ENCODE peak calls at places on chromosomes 12 and 14, in nine cellular contexts. One of them, this sample, is unnamed.

GRCh38 chr14:99754141-99755067 is 38.8 kb upstream of the EML1 start:
- DNase-seq in WTC11: no peak
- DNase-seq in Peyer's patch: no peak
- DNase-seq in progenitor cell of endocrine pancreas: no peak
- DNase-seq in lower lobe of right lung: peak
- DNase-seq in OCI-LY7: no peak
- DNase-seq in kidney: peak
- DNase-seq in tibial artery: peak
- DNase-seq in fibroblast of the aortic adventitia: peak
- DNase-seq in this sample: no peak

GRCh38 chr12:31651893-31652521 is 7.5 kb upstream of the ETFBKMT start:
- DNase-seq in WTC11: no peak
- DNase-seq in Peyer's patch: no peak
- DNase-seq in progenitor cell of endocrine pancreas: no peak
- DNase-seq in lower lobe of right lung: no peak
- DNase-seq in OCI-LY7: no peak
- DNase-seq in kidney: no peak
- DNase-seq in tibial artery: no peak
- DNase-seq in fibroblast of the aortic adventitia: peak
- DNase-seq in this sample: no peak

GRCh38 chr14:72217164-72217563 is 284.9 kb downstream of the RGS6 start:
- DNase-seq in WTC11: no peak
- DNase-seq in Peyer's patch: no peak
- DNase-seq in progenitor cell of endocrine pancreas: no peak
- DNase-seq in lower lobe of right lung: no peak
- DNase-seq in OCI-LY7: no peak
- DNase-seq in kidney: no peak
- DNase-seq in tibial artery: no peak
- DNase-seq in fibroblast of the aortic adventitia: no peak
- DNase-seq in this sample: no peak

GRCh38 chr12:62767506-62767905 is 167.4 kb downstream of the PPM1H start:
- DNase-seq in WTC11: no peak
- DNase-seq in Peyer's patch: no peak
- DNase-seq in progenitor cell of endocrine pancreas: no peak
- DNase-seq in lower lobe of right lung: no peak
- DNase-seq in OCI-LY7: no peak
- DNase-seq in kidney: no peak
- DNase-seq in tibial artery: no peak
- DNase-seq in fibroblast of the aortic adventitia: peak
- DNase-seq in this sample: no peak

GRCh38 chr12:52947738-52948423 is 1.0 kb upstream of the KRT18 start:
- DNase-seq in WTC11: peak
- DNase-seq in Peyer's patch: no peak
- DNase-seq in progenitor cell of endocrine pancreas: no peak
- DNase-seq in lower lobe of right lung: no peak
- DNase-seq in OCI-LY7: no peak
- DNase-seq in kidney: no peak
- DNase-seq in tibial artery: no peak
- DNase-seq in fibroblast of the aortic adventitia: no peak
- DNase-seq in this sample: no peak

GRCh38 chr12:60191271-60191670 is 595.4 kb downstream of the SLC16A7 start:
- DNase-seq in WTC11: no peak
- DNase-seq in Peyer's patch: no peak
- DNase-seq in progenitor cell of endocrine pancreas: no peak
- DNase-seq in lower lobe of right lung: no peak
- DNase-seq in OCI-LY7: no peak
- DNase-seq in kidney: no peak
- DNase-seq in tibial artery: no peak
- DNase-seq in fibroblast of the aortic adventitia: no peak
- DNase-seq in this sample: no peak

GRCh38 chr14:31877333-31877798 is 199.7 kb upstream of the ARHGAP5 start:
- DNase-seq in WTC11: no peak
- DNase-seq in Peyer's patch: no peak
- DNase-seq in progenitor cell of endocrine pancreas: no peak
- DNase-seq in lower lobe of right lung: no peak
- DNase-seq in OCI-LY7: no peak
- DNase-seq in kidney: no peak
- DNase-seq in tibial artery: no peak
- DNase-seq in fibroblast of the aortic adventitia: peak
- DNase-seq in this sample: no peak

GRCh38 chr14:58944226-58944769 is 244.2 kb upstream of the DAAM1 start:
- DNase-seq in WTC11: peak
- DNase-seq in Peyer's patch: no peak
- DNase-seq in progenitor cell of endocrine pancreas: peak
- DNase-seq in lower lobe of right lung: no peak
- DNase-seq in OCI-LY7: no peak
- DNase-seq in kidney: no peak
- DNase-seq in tibial artery: no peak
- DNase-seq in fibroblast of the aortic adventitia: no peak
- DNase-seq in this sample: no peak

GRCh38 chr12:76643438-76643837 is 83.9 kb upstream of the OSBPL8 start:
- DNase-seq in WTC11: no peak
- DNase-seq in Peyer's patch: no peak
- DNase-seq in progenitor cell of endocrine pancreas: no peak
- DNase-seq in lower lobe of right lung: no peak
- DNase-seq in OCI-LY7: no peak
- DNase-seq in kidney: no peak
- DNase-seq in tibial artery: no peak
- DNase-seq in fibroblast of the aortic adventitia: peak
- DNase-seq in this sample: no peak

GRCh38 chr12:94795520-94795919 is 145.2 kb upstream of the TMCC3 start:
- DNase-seq in WTC11: no peak
- DNase-seq in Peyer's patch: no peak
- DNase-seq in progenitor cell of endocrine pancreas: no peak
- DNase-seq in lower lobe of right lung: no peak
- DNase-seq in OCI-LY7: no peak
- DNase-seq in kidney: no peak
- DNase-seq in tibial artery: no peak
- DNase-seq in fibroblast of the aortic adventitia: peak
- DNase-seq in this sample: no peak

GRCh38 chr12:25495336-25496097 is 57.6 kb downstream of the LMNTD1 start:
- DNase-seq in WTC11: no peak
- DNase-seq in Peyer's patch: no peak
- DNase-seq in progenitor cell of endocrine pancreas: no peak
- DNase-seq in lower lobe of right lung: no peak
- DNase-seq in OCI-LY7: no peak
- DNase-seq in kidney: no peak
- DNase-seq in tibial artery: no peak
- DNase-seq in fibroblast of the aortic adventitia: peak
- DNase-seq in this sample: no peak

GRCh38 chr14:104356738-104357688 is 218.6 kb downstream of the KIF26A start:
- DNase-seq in WTC11: peak
- DNase-seq in Peyer's patch: no peak
- DNase-seq in progenitor cell of endocrine pancreas: no peak
- DNase-seq in lower lobe of right lung: no peak
- DNase-seq in OCI-LY7: no peak
- DNase-seq in kidney: no peak
- DNase-seq in tibial artery: peak
- DNase-seq in fibroblast of the aortic adventitia: no peak
- DNase-seq in this sample: no peak

GRCh38 chr12:105561981-105562726 is 231.7 kb downstream of the C12orf75 start:
- DNase-seq in WTC11: no peak
- DNase-seq in Peyer's patch: no peak
- DNase-seq in progenitor cell of endocrine pancreas: no peak
- DNase-seq in lower lobe of right lung: no peak
- DNase-seq in OCI-LY7: no peak
- DNase-seq in kidney: peak
- DNase-seq in tibial artery: peak
- DNase-seq in fibroblast of the aortic adventitia: peak
- DNase-seq in this sample: no peak

GRCh38 chr12:132908145-132909029 is 21.0 kb upstream of the CHFR start:
- DNase-seq in WTC11: peak
- DNase-seq in Peyer's patch: peak
- DNase-seq in progenitor cell of endocrine pancreas: peak
- DNase-seq in lower lobe of right lung: peak
- DNase-seq in OCI-LY7: peak
- DNase-seq in kidney: peak
- DNase-seq in tibial artery: peak
- DNase-seq in fibroblast of the aortic adventitia: peak
- DNase-seq in this sample: peak

GRCh38 chr12:62957233-62957953 is 22.4 kb upstream of the PPM1H start:
- DNase-seq in WTC11: no peak
- DNase-seq in Peyer's patch: no peak
- DNase-seq in progenitor cell of endocrine pancreas: no peak
- DNase-seq in lower lobe of right lung: no peak
- DNase-seq in OCI-LY7: no peak
- DNase-seq in kidney: no peak
- DNase-seq in tibial artery: no peak
- DNase-seq in fibroblast of the aortic adventitia: peak
- DNase-seq in this sample: no peak

GRCh38 chr12:27620121-27620520 is 76.1 kb upstream of the REP15 start:
- DNase-seq in WTC11: no peak
- DNase-seq in Peyer's patch: no peak
- DNase-seq in progenitor cell of endocrine pancreas: no peak
- DNase-seq in lower lobe of right lung: no peak
- DNase-seq in OCI-LY7: no peak
- DNase-seq in kidney: no peak
- DNase-seq in tibial artery: no peak
- DNase-seq in fibroblast of the aortic adventitia: no peak
- DNase-seq in this sample: no peak

GRCh38 chr12:6946033-6946919 is 2.5 kb downstream of the C12orf57 start:
- DNase-seq in WTC11: peak
- DNase-seq in Peyer's patch: peak
- DNase-seq in progenitor cell of endocrine pancreas: peak
- DNase-seq in lower lobe of right lung: peak
- DNase-seq in OCI-LY7: peak
- DNase-seq in kidney: peak
- DNase-seq in tibial artery: no peak
- DNase-seq in fibroblast of the aortic adventitia: no peak
- DNase-seq in this sample: peak

GRCh38 chr14:58428011-58428807 is 690 bp downstream of the KIAA0586 start:
- DNase-seq in WTC11: no peak
- DNase-seq in Peyer's patch: no peak
- DNase-seq in progenitor cell of endocrine pancreas: no peak
- DNase-seq in lower lobe of right lung: no peak
- DNase-seq in OCI-LY7: peak
- DNase-seq in kidney: no peak
- DNase-seq in tibial artery: no peak
- DNase-seq in fibroblast of the aortic adventitia: peak
- DNase-seq in this sample: peak

GRCh38 chr14:95290769-95291440 is 28.8 kb downstream of the CLMN start:
- DNase-seq in WTC11: peak
- DNase-seq in Peyer's patch: no peak
- DNase-seq in progenitor cell of endocrine pancreas: no peak
- DNase-seq in lower lobe of right lung: peak
- DNase-seq in OCI-LY7: peak
- DNase-seq in kidney: peak
- DNase-seq in tibial artery: no peak
- DNase-seq in fibroblast of the aortic adventitia: no peak
- DNase-seq in this sample: no peak

GRCh38 chr12:108854055-108854452 is 3.3 kb downstream of the SSH1 start:
- DNase-seq in WTC11: no peak
- DNase-seq in Peyer's patch: no peak
- DNase-seq in progenitor cell of endocrine pancreas: no peak
- DNase-seq in lower lobe of right lung: no peak
- DNase-seq in OCI-LY7: no peak
- DNase-seq in kidney: no peak
- DNase-seq in tibial artery: peak
- DNase-seq in fibroblast of the aortic adventitia: peak
- DNase-seq in this sample: no peak
- TF ChIP-seq CTCF in WTC11: no peak
- TF ChIP-seq CTCF in Peyer's patch: peak
- TF ChIP-seq CTCF in progenitor cell of endocrine pancreas: no peak
- TF ChIP-seq CTCF in lower lobe of right lung: peak
- TF ChIP-seq CTCF in OCI-LY7: no peak
- TF ChIP-seq CTCF in kidney: peak
- TF ChIP-seq CTCF in tibial artery: peak
- TF ChIP-seq CTCF in fibroblast of the aortic adventitia: peak
- TF ChIP-seq CTCF in this sample: no peak

GRCh38 chr12:92144631-92145480 is 790 bp downstream of the BTG1 start:
- DNase-seq in WTC11: peak
- DNase-seq in Peyer's patch: no peak
- DNase-seq in progenitor cell of endocrine pancreas: peak
- DNase-seq in lower lobe of right lung: peak
- DNase-seq in OCI-LY7: peak
- DNase-seq in kidney: peak
- DNase-seq in tibial artery: peak
- DNase-seq in fibroblast of the aortic adventitia: peak
- DNase-seq in this sample: peak
- TF ChIP-seq CTCF in WTC11: no peak
- TF ChIP-seq CTCF in Peyer's patch: no peak
- TF ChIP-seq CTCF in progenitor cell of endocrine pancreas: peak
- TF ChIP-seq CTCF in lower lobe of right lung: no peak
- TF ChIP-seq CTCF in OCI-LY7: peak
- TF ChIP-seq CTCF in kidney: no peak
- TF ChIP-seq CTCF in tibial artery: peak
- TF ChIP-seq CTCF in fibroblast of the aortic adventitia: no peak
- TF ChIP-seq CTCF in this sample: peak

GRCh38 chr14:90756755-90757345 is 59.4 kb downstream of the TTC7B start:
- DNase-seq in WTC11: peak
- DNase-seq in Peyer's patch: no peak
- DNase-seq in progenitor cell of endocrine pancreas: no peak
- DNase-seq in lower lobe of right lung: no peak
- DNase-seq in OCI-LY7: peak
- DNase-seq in kidney: no peak
- DNase-seq in tibial artery: no peak
- DNase-seq in fibroblast of the aortic adventitia: no peak
- DNase-seq in this sample: no peak

GRCh38 chr14:90758959-90759358 is 57.3 kb downstream of the TTC7B start:
- DNase-seq in WTC11: no peak
- DNase-seq in Peyer's patch: no peak
- DNase-seq in progenitor cell of endocrine pancreas: no peak
- DNase-seq in lower lobe of right lung: peak
- DNase-seq in OCI-LY7: peak
- DNase-seq in kidney: peak
- DNase-seq in tibial artery: peak
- DNase-seq in fibroblast of the aortic adventitia: peak
- DNase-seq in this sample: peak

GRCh38 chr14:90758028-90758889 is 58.0 kb downstream of the TTC7B start:
- DNase-seq in WTC11: peak
- DNase-seq in Peyer's patch: peak
- DNase-seq in progenitor cell of endocrine pancreas: peak
- DNase-seq in lower lobe of right lung: peak
- DNase-seq in OCI-LY7: peak
- DNase-seq in kidney: peak
- DNase-seq in tibial artery: peak
- DNase-seq in fibroblast of the aortic adventitia: peak
- DNase-seq in this sample: peak

GRCh38 chr14:90755661-90756304 is 60.4 kb downstream of the TTC7B start:
- DNase-seq in WTC11: no peak
- DNase-seq in Peyer's patch: no peak
- DNase-seq in progenitor cell of endocrine pancreas: no peak
- DNase-seq in lower lobe of right lung: no peak
- DNase-seq in OCI-LY7: no peak
- DNase-seq in kidney: no peak
- DNase-seq in tibial artery: no peak
- DNase-seq in fibroblast of the aortic adventitia: peak
- DNase-seq in this sample: no peak

GRCh38 chr14:90757452-90757851 is 58.8 kb downstream of the TTC7B start:
- DNase-seq in WTC11: no peak
- DNase-seq in Peyer's patch: no peak
- DNase-seq in progenitor cell of endocrine pancreas: no peak
- DNase-seq in lower lobe of right lung: no peak
- DNase-seq in OCI-LY7: no peak
- DNase-seq in kidney: no peak
- DNase-seq in tibial artery: no peak
- DNase-seq in fibroblast of the aortic adventitia: no peak
- DNase-seq in this sample: no peak
- TF ChIP-seq CTCF in WTC11: no peak
- TF ChIP-seq CTCF in Peyer's patch: no peak
- TF ChIP-seq CTCF in progenitor cell of endocrine pancreas: no peak
- TF ChIP-seq CTCF in lower lobe of right lung: no peak
- TF ChIP-seq CTCF in OCI-LY7: no peak
- TF ChIP-seq CTCF in kidney: no peak
- TF ChIP-seq CTCF in tibial artery: no peak
- TF ChIP-seq CTCF in fibroblast of the aortic adventitia: no peak
- TF ChIP-seq CTCF in this sample: no peak

GRCh38 chr14:37597538-37598084 is 2.2 kb downstream of the TTC6 start:
- DNase-seq in WTC11: peak
- DNase-seq in Peyer's patch: no peak
- DNase-seq in progenitor cell of endocrine pancreas: no peak
- DNase-seq in lower lobe of right lung: no peak
- DNase-seq in OCI-LY7: no peak
- DNase-seq in kidney: no peak
- DNase-seq in tibial artery: no peak
- DNase-seq in fibroblast of the aortic adventitia: no peak
- DNase-seq in this sample: peak
- TF ChIP-seq CTCF in WTC11: peak
- TF ChIP-seq CTCF in Peyer's patch: no peak
- TF ChIP-seq CTCF in progenitor cell of endocrine pancreas: peak
- TF ChIP-seq CTCF in lower lobe of right lung: peak
- TF ChIP-seq CTCF in OCI-LY7: no peak
- TF ChIP-seq CTCF in kidney: no peak
- TF ChIP-seq CTCF in tibial artery: no peak
- TF ChIP-seq CTCF in fibroblast of the aortic adventitia: peak
- TF ChIP-seq CTCF in this sample: peak

This sample was measured in endothelial cell.